ENCODE peak calls at places on chromosomes 11 and 22, in five cellular contexts. M is SK-N-SH, Z is IMR-90, J is K562, K is HepG2. P is an unnamed sample.

GRCh38 chr11:59158206-59159068 is 13.5 kb upstream of the DTX4 start:
- DNase-seq in M (peak; percentile 66), Z (peak; percentile 75), J (peak; percentile 61), K (peak; percentile 56), P (no peak)

GRCh38 chr11:17986711-17987220 is 26.1 kb downstream of the SERGEF start:
- DNase-seq in M (no peak), Z (no peak), J (no peak), K (peak; percentile 94), P (no peak)

GRCh38 chr22:31230155-31230870 is 18.2 kb downstream of the LIMK2 start:
- DNase-seq in M (no peak), Z (peak; percentile 44), J (no peak), K (no peak), P (peak; percentile 57)

GRCh38 chr11:19679952-19680823 is 32.4 kb upstream of the NAV2 start:
- DNase-seq in M (peak; percentile 60), Z (peak; percentile 99), J (no peak), K (no peak), P (no peak)

GRCh38 chr11:127034973-127035372 is 34.4 kb upstream of the KIRREL3 start:
- DNase-seq in M (no peak), Z (no peak), J (no peak), K (no peak), P (no peak)

GRCh38 chr11:126354631-126355323 is 709 bp upstream of the ST3GAL4 start:
- DNase-seq in M (no peak), Z (no peak), J (peak; percentile 23), K (no peak), P (no peak)

GRCh38 chr11:28767574-28767973 is 659.4 kb downstream of the METTL15 start:
- DNase-seq in M (no peak), Z (peak; percentile 59), J (no peak), K (no peak), P (no peak)

GRCh38 chr11:122317337-122317736 is 201.3 kb upstream of the BLID start:
- DNase-seq in M (no peak), Z (peak; percentile 87), J (no peak), K (no peak), P (no peak)

GRCh38 chr22:36790648-36791047 is 14.7 kb upstream of the IFT27 start:
- DNase-seq in M (no peak), Z (no peak), J (no peak), K (no peak), P (no peak)

GRCh38 chr11:57946628-57947027 is 77.1 kb upstream of the OR9Q1 start:
- DNase-seq in M (no peak), Z (no peak), J (no peak), K (no peak), P (no peak)

GRCh38 chr11:133978816-133979215 is 22.0 kb upstream of the IGSF9B start:
- DNase-seq in M (no peak), Z (peak; percentile 3), J (no peak), K (no peak), P (no peak)

GRCh38 chr11:33005175-33005574 is 10.5 kb upstream of the DEPDC7 start:
- DNase-seq in M (no peak), Z (no peak), J (no peak), K (no peak), P (no peak)

GRCh38 chr11:82960000-82960778 is 58.7 kb downstream of the DDIAS start:
- DNase-seq in M (no peak), Z (no peak), J (no peak), K (no peak), P (peak; percentile 65)

DNA sequence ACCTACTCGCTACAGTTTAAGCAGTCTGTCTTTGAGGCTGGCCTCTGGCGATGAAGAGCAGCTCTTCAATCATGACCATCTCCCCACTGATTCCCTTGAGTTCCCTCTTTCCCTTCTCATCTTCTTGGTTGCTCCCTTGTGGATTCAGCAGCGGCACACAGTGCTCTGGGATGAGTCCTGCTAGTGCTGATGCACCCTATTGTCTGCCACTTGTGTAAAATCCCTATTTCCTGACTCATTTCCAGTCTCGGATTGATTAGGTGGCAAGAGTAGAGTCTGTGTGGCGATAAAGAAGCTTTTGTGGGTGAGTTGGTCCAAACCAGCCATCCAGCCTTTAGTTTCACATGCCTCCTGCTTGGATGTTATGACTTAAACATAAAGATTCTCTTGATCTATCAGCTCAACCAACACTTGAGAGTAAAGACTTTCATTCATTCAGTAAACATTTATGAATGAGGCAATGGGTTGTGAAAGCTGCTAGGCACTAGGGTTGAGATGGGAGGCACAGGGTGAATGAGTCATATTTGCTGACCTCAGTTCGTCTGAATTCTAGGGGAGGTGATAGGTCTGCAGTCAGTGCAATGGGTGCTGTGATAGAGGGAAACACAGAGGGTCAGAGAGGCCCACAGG is 219.4 kb upstream of the RAG2 start:
- DNase-seq in M (no peak), Z (no peak), J (no peak), K (no peak), P (no peak)
- TF ChIP-seq MXI1 in M (no peak), Z (no peak), J (no peak), K (no peak), P (no peak)

GRCh38 chr22:27170491-27170890 is 513.1 kb downstream of the MIAT start:
- DNase-seq in M (no peak), Z (peak; percentile 48), J (no peak), K (no peak), P (no peak)
- TF ChIP-seq MXI1 in M (no peak), Z (no peak), J (no peak), K (no peak), P (no peak)

GRCh38 chr11:60994450-60995135 is 23.1 kb downstream of the CD6 start:
- DNase-seq in M (no peak), Z (no peak), J (no peak), K (no peak), P (no peak)
- TF ChIP-seq MXI1 in M (no peak), Z (no peak), J (no peak), K (no peak), P (no peak)

GRCh38 chr11:794013-794765 is 3.9 kb downstream of the SLC25A22 start:
- DNase-seq in M (no peak), Z (no peak), J (no peak), K (no peak), P (no peak)
- TF ChIP-seq MXI1 in M (no peak), Z (no peak), J (no peak), K (no peak), P (no peak)

DNA sequence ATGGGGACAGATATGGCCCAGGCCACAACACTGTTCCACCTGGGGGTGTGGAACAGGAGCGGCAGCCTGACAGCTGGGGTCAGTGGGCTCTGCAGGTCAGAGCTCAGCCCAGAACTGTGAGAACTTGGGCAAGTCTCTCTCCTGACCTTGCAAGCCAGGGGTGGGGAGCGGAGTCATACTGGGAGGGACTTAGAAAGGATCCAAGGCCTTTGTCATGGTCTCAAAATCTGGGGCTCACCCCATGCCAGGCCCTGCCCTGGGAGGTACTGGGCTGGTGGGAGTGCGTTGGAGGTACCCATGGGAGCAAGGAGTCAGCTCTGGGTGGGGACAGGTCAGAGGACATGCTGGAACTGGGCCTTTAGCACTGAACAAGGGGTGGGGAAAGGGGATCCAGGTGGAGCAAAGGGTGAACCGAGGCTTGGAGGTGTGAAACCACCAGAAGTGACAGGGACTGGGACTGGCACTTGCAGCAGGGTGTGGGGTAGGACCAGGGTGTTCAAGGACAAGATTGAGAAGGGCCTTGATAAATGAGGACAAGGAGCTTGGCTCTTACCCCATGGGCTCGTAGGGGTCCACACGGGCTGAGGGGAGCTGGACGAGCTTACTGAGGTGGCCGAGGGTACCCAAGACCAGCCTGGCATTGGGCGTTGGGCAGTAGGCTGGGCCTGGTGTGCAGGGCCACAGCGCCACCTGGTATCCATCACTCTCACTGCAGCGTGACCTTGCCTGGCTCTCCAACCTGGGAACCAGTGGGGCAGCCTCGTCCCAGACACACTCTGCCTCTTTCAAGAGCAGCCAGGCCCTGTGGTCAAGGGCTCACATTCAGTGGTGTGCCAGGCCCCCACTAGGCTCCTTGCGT is 7.4 kb upstream of the PMM1 start:
- DNase-seq in M (peak; percentile 76), Z (peak; percentile 37), J (peak; percentile 47), K (peak; percentile 39), P (no peak)
- TF ChIP-seq MXI1 in M (no peak), Z (no peak), J (no peak), K (peak; percentile 40), P (no peak)

DNA sequence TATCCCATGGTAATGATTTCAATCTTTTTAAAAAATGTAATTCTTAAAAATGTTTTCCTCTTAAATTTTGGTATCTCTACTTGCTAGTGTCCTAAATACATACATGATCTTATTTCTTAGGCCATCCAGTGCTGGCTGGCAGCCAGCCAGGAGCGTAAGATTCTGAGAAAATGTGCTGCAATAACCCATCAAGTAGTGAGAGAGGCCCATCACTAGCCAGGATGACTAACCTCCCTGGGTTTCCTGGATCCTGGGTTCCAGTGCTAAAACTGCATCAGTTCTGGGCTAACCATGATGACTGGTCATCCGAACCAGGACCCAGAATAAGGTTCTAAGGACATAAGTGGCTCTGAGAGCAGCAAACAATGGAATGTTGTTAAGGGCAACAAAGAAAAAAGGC is 15.7 kb upstream of the UCP3 start:
- DNase-seq in M (no peak), Z (peak; percentile 92), J (peak; percentile 45), K (no peak), P (no peak)
- TF ChIP-seq MXI1 in M (no peak), Z (no peak), J (no peak), K (no peak), P (no peak)

DNA sequence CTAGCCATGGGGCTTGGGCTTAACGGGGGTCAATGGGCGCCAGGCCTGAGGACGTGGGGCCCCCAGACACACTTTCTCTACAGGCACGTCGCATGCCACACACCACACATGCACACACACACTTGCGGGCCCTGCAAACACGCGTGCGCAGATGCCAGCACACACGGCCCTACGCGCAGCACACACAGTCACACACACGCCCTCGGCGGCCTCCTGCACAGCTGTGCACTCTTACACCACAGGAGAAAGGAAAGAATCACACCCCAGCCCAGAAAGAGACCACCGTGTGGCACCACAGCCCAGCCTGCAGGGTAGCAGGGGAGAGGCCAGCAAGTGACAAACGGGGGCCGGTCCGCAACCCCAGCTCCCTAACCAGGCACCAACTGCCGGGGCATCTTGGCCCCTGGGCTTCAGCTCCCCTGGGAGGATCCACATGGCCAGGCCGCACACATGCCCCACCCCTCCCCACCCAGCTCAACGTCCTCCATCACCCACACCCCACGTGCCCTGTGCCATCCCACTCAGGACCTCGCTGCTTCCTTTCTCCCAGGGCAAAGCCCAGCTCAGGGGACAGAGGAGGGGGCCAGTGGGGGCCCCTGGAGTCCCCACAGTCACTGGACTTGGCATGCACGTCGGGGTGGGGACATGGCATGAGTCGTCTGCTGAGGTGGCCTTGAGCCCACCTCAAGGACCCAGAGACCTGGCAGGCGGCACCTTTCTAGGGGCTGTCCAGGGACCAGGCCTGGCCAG is 26.3 kb upstream of the TH start:
- DNase-seq in M (no peak), Z (no peak), J (no peak), K (no peak), P (no peak)
- TF ChIP-seq MXI1 in M (no peak), Z (no peak), J (no peak), K (no peak), P (no peak)

GRCh38 chr11:94781822-94782221 is 13.7 kb downstream of the AMOTL1 start:
- DNase-seq in M (no peak), Z (peak; percentile 85), J (no peak), K (no peak), P (no peak)
- TF ChIP-seq MXI1 in M (no peak), Z (no peak), J (no peak), K (no peak), P (no peak)

GRCh38 chr22:45188779-45189178 is 25.1 kb downstream of the NUP50 start:
- DNase-seq in M (no peak), Z (no peak), J (no peak), K (no peak), P (no peak)
- TF ChIP-seq MXI1 in M (no peak), Z (no peak), J (no peak), K (no peak), P (no peak)

GRCh38 chr11:77819921-77820564 is 479 bp downstream of the RSF1 start:
- DNase-seq in M (peak; percentile 68), Z (peak; percentile 27), J (peak; percentile 79), K (peak; percentile 9), P (no peak)
- TF ChIP-seq MXI1 in M (no peak), Z (no peak), J (no peak), K (no peak), P (no peak)

P was measured in GM12878.